ENCODE peak calls at places on chromosomes 3 and 15, in nine cellular contexts. E is heart right ventricle; U is mucosa of descending colon; V is body of pancreas; W is heart left ventricle; L is breast epithelium; H is fibroblast of lung; N is GM23338; Y is CD8-positive, alpha-beta T cell. P is an unnamed sample.

GRCh38 chr15:41942886-41943285 is 29.5 kb downstream of the EHD4 start:
- DNase-seq in E (no peak), U (no peak), V (no peak), W (no peak), L (no peak), H (no peak), N (no peak), Y (no peak), P (no peak)

GRCh38 chr3:52268036-52268435 is 10.4 kb downstream of the WDR82 start:
- DNase-seq in E (no peak), U (peak), V (no peak), W (no peak), L (no peak), H (no peak), N (no peak), Y (peak), P (no peak)

GRCh38 chr3:143383433-143383832 is 263.9 kb downstream of the CHST2 start:
- DNase-seq in E (no peak), U (no peak), V (no peak), W (no peak), L (no peak), H (no peak), N (no peak), Y (no peak), P (no peak)

GRCh38 chr3:181719298-181719859 is 7.7 kb downstream of the SOX2 start:
- DNase-seq in E (no peak), U (no peak), V (no peak), W (no peak), L (no peak), H (no peak), N (no peak), Y (no peak), P (no peak)

GRCh38 chr3:104879919-104880318 is 486.8 kb upstream of the ALCAM start:
- DNase-seq in E (peak), U (no peak), V (no peak), W (no peak), L (no peak), H (peak), N (no peak), Y (no peak), P (no peak)

GRCh38 chr3:143736651-143737050 is 111.6 kb downstream of the SLC9A9 start:
- DNase-seq in E (no peak), U (no peak), V (no peak), W (no peak), L (no peak), H (peak), N (no peak), Y (no peak), P (no peak)

GRCh38 chr3:36192901-36193300 is 187.4 kb upstream of the STAC start:
- DNase-seq in E (no peak), U (no peak), V (no peak), W (no peak), L (no peak), H (no peak), N (no peak), Y (no peak), P (no peak)

GRCh38 chr3:100710355-100711198 is 1.3 kb downstream of the TFG start:
- DNase-seq in E (peak), U (peak), V (peak), W (no peak), L (no peak), H (peak), N (peak), Y (peak), P (no peak)

GRCh38 chr3:170387952-170388351 is 30.4 kb downstream of the SKIL start:
- DNase-seq in E (no peak), U (no peak), V (no peak), W (no peak), L (no peak), H (peak), N (no peak), Y (no peak), P (no peak)

GRCh38 chr15:77966540-77967290 is 110.8 kb downstream of the TBC1D2B start:
- DNase-seq in E (peak), U (peak), V (no peak), W (no peak), L (no peak), H (peak), N (peak), Y (peak), P (no peak)

GRCh38 chr3:40317061-40317676 is 7.7 kb downstream of the EIF1B start:
- DNase-seq in E (peak), U (no peak), V (peak), W (no peak), L (no peak), H (peak), N (peak), Y (peak), P (no peak)

GRCh38 chr15:92711457-92711831 is 55.9 kb upstream of the FAM174B start:
- DNase-seq in E (no peak), U (no peak), V (no peak), W (no peak), L (no peak), H (no peak), N (peak), Y (no peak), P (no peak)

GRCh38 chr3:37892917-37893595 is 31.4 kb downstream of the CTDSPL start:
- DNase-seq in E (peak), U (peak), V (peak), W (peak), L (no peak), H (peak), N (no peak), Y (no peak), P (no peak)

GRCh38 chr15:63466378-63467192 is 37.8 kb upstream of the USP3 start:
- DNase-seq in E (peak), U (peak), V (peak), W (no peak), L (no peak), H (peak), N (peak), Y (peak), P (no peak)

GRCh38 chr3:161420746-161421145 is 49.4 kb upstream of the SPTSSB start:
- DNase-seq in E (no peak), U (no peak), V (peak), W (no peak), L (no peak), H (no peak), N (peak), Y (no peak), P (no peak)

GRCh38 chr3:142447308-142447851 is 457 bp downstream of the XRN1 start:
- DNase-seq in E (peak), U (peak), V (peak), W (peak), L (no peak), H (peak), N (peak), Y (peak), P (no peak)

GRCh38 chr15:60937278-60937677 is 291.8 kb downstream of the RORA start:
- DNase-seq in E (no peak), U (no peak), V (no peak), W (no peak), L (no peak), H (no peak), N (no peak), Y (no peak), P (no peak)

GRCh38 chr3:107661447-107662108 is 138.8 kb downstream of the BBX start:
- DNase-seq in E (no peak), U (no peak), V (no peak), W (no peak), L (no peak), H (no peak), N (no peak), Y (no peak), P (no peak)

GRCh38 chr15:93865610-93866009 is 365.8 kb upstream of the MCTP2 start:
- DNase-seq in E (peak), U (no peak), V (no peak), W (no peak), L (no peak), H (no peak), N (no peak), Y (no peak), P (no peak)

GRCh38 chr3:51975857-51976549 is 1.1 kb downstream of the ABHD14A start:
- DNase-seq in E (peak), U (peak), V (peak), W (peak), L (peak), H (peak), N (peak), Y (peak), P (peak)

GRCh38 chr3:197456271-197457091 is 99.3 kb downstream of the BDH1 start:
- DNase-seq in E (peak), U (peak), V (peak), W (peak), L (peak), H (peak), N (peak), Y (peak), P (peak)

GRCh38 chr3:20125289-20125688 is 60.7 kb downstream of the SGO1 start:
- DNase-seq in E (no peak), U (no peak), V (no peak), W (no peak), L (no peak), H (no peak), N (no peak), Y (no peak), P (no peak)

GRCh38 chr15:60703196-60703933 is 224.4 kb upstream of the ICE2 start:
- DNase-seq in E (no peak), U (no peak), V (peak), W (no peak), L (no peak), H (no peak), N (no peak), Y (no peak), P (no peak)

GRCh38 chr3:41198526-41198925 is 779 bp upstream of the CTNNB1 start:
- DNase-seq in E (peak), U (peak), V (peak), W (peak), L (peak), H (no peak), N (no peak), Y (no peak), P (no peak)

GRCh38 chr3:159828542-159828943 is 160.1 kb upstream of the IL12A start:
- DNase-seq in E (no peak), U (no peak), V (no peak), W (no peak), L (no peak), H (peak), N (peak), Y (no peak), P (no peak)

GRCh38 chr3:43735618-43736017 is 44.9 kb downstream of the ABHD5 start:
- DNase-seq in E (no peak), U (no peak), V (no peak), W (no peak), L (no peak), H (no peak), N (no peak), Y (no peak), P (no peak)

GRCh38 chr15:25759421-25759820 is 103.7 kb downstream of the ATP10A start:
- DNase-seq in E (no peak), U (no peak), V (no peak), W (no peak), L (no peak), H (no peak), N (no peak), Y (no peak), P (no peak)

GRCh38 chr15:75809986-75810750 is 33.1 kb upstream of the UBE2Q2 start:
- DNase-seq in E (no peak), U (peak), V (peak), W (no peak), L (no peak), H (peak), N (peak), Y (no peak), P (no peak)

GRCh38 chr3:74445541-74445940 is 168.9 kb downstream of the CNTN3 start:
- DNase-seq in E (no peak), U (no peak), V (no peak), W (no peak), L (no peak), H (no peak), N (no peak), Y (no peak), P (peak)

GRCh38 chr15:99427668-99428361 is 138.0 kb upstream of the MEF2A start:
- DNase-seq in E (no peak), U (no peak), V (peak), W (peak), L (peak), H (no peak), N (no peak), Y (no peak), P (no peak)

GRCh38 chr3:79351693-79352092 is 416.1 kb downstream of the ROBO1 start:
- DNase-seq in E (no peak), U (no peak), V (no peak), W (no peak), L (no peak), H (no peak), N (no peak), Y (no peak), P (no peak)

GRCh38 chr3:33144433-33144832 is 30.6 kb downstream of the CRTAP start:
- DNase-seq in E (no peak), U (no peak), V (no peak), W (no peak), L (no peak), H (no peak), N (peak), Y (peak), P (no peak)

GRCh38 chr15:66569461-66570137 is 3.8 kb upstream of the LCTL start:
- DNase-seq in E (no peak), U (no peak), V (no peak), W (no peak), L (no peak), H (no peak), N (no peak), Y (no peak), P (no peak)

GRCh38 chr3:99960941-99961340 is 143.3 kb downstream of the CMSS1 start:
- DNase-seq in E (no peak), U (no peak), V (no peak), W (no peak), L (no peak), H (peak), N (no peak), Y (no peak), P (no peak)

GRCh38 chr3:120450914-120451669 is at the start of gene FSTL1:
- DNase-seq in E (peak), U (peak), V (peak), W (peak), L (peak), H (peak), N (peak), Y (no peak), P (no peak)

GRCh38 chr15:42203891-42204290 is 4.2 kb downstream of the VPS39 start:
- DNase-seq in E (no peak), U (no peak), V (no peak), W (no peak), L (no peak), H (no peak), N (no peak), Y (no peak), P (peak)

GRCh38 chr3:69869643-69870042 is 129.9 kb upstream of the SAMMSON start:
- DNase-seq in E (no peak), U (no peak), V (no peak), W (no peak), L (no peak), H (peak), N (no peak), Y (no peak), P (no peak)

GRCh38 chr3:67610458-67610857 is 44.0 kb downstream of the SUCLG2 start:
- DNase-seq in E (no peak), U (no peak), V (no peak), W (no peak), L (no peak), H (peak), N (no peak), Y (no peak), P (no peak)

GRCh38 chr15:101067660-101068522 is 148.7 kb downstream of the LRRK1 start:
- DNase-seq in E (no peak), U (peak), V (no peak), W (no peak), L (no peak), H (no peak), N (no peak), Y (no peak), P (no peak)

GRCh38 chr15:40562691-40563090 is 2.2 kb downstream of the CCDC32 start:
- DNase-seq in E (no peak), U (no peak), V (no peak), W (no peak), L (no peak), H (no peak), N (no peak), Y (no peak), P (no peak)

GRCh38 chr15:40564591-40565332 is at the start of gene CCDC32:
- DNase-seq in E (peak), U (peak), V (peak), W (peak), L (peak), H (peak), N (peak), Y (peak), P (peak)

GRCh38 chr15:40569139-40569953 is at the start of gene RPUSD2:
- DNase-seq in E (peak), U (peak), V (peak), W (peak), L (peak), H (peak), N (peak), Y (peak), P (peak)

GRCh38 chr15:40567111-40567510 is 2.0 kb upstream of the RPUSD2 start:
- DNase-seq in E (no peak), U (no peak), V (no peak), W (no peak), L (no peak), H (no peak), N (peak), Y (no peak), P (no peak)

DNA sequence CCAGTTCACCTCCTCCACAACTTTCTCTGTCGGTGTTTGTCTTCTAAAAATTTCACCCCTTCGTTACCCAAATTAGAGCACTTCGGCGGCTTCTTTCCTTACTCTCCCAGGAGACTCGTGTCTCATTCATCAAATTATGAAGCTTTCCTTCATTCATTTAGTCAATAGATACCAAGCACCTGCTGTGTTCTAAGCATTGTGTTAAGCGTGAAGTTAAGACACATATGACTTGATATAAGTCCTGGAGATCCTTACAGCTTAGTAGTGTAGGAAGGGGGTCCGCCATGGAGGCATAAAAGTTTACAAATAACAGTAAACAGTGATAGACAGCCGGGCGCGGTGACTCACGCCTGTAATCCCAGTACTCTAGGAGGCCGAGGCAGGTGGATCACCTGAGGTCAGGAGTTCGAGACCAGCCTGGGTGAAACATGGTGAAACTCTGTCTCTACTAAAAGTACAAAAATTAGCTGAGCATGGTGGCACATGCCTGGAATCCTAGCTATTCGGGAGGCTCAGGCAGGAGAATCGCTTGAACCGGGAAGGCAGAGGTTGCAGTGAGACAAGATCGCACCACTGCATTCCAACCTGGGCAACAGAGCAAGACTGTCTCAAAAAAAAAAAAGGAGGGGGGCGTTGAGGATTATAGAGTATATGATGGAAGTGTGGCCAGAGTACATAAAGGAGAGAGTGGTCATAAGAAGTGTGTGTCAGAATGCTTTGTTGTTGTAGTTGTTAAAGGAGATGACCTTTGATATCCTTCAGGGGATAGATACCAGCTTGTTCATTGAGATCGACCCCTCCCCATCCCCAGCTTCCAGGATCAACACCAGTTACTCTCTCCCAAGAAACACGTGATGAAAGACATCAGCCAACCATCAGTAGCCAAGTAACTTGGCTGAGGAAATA is 744 bp upstream of the CCDC32 start:
- DNase-seq in E (no peak), U (no peak), V (no peak), W (no peak), L (no peak), H (no peak), N (no peak), Y (no peak), P (no peak)
- H3K4me3 ChIP-seq in E (peak), U (peak), V (no peak), W (peak), L (peak), H (peak), N (peak), Y (peak), P (peak)

GRCh38 chr3:194936659-194937058 is 251.0 kb downstream of the FAM43A start:
- DNase-seq in E (no peak), U (no peak), V (no peak), W (no peak), L (no peak), H (no peak), N (no peak), Y (no peak), P (no peak)
- TF ChIP-seq CTCF in E (no peak), U (no peak), V (no peak), W (no peak), L (no peak), H (no peak), N (no peak), Y (no peak), P (no peak)

GRCh38 chr3:189233225-189233858 is 61.6 kb downstream of the TPRG1 start:
- DNase-seq in E (peak), U (peak), V (peak), W (no peak), L (peak), H (peak), N (peak), Y (peak), P (peak)
- H3K4me3 ChIP-seq in E (no peak), U (no peak), V (no peak), W (no peak), L (no peak), H (no peak), N (no peak), Y (no peak), P (no peak)

DNA sequence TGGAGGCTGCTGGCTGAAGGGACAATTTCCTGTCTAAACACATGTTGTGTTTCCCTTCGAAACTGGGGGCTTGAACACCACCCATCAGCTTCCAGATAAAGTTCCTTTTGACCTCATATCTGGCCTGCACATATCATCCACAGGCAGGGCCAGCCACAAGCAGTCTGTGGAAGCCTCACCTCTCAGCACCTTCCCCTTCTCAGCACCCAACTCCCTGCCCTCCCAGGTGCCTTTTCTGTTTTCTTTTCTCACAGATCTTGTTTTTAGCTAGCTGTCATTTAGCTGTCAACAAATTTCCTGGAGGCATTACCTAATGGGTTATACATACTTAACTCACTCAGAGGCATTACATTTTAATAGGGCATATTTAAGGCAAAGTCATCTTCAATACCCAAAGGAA is 93.9 kb downstream of the SEMA6D start:
- DNase-seq in E (no peak), U (no peak), V (peak), W (no peak), L (no peak), H (no peak), N (no peak), Y (no peak), P (no peak)
- TF ChIP-seq CTCF in E (no peak), U (no peak), V (no peak), W (no peak), L (no peak), H (no peak), N (no peak), Y (no peak), P (no peak)

GRCh38 chr3:132033471-132033870 is 1.3 kb downstream of the CPNE4 start:
- DNase-seq in E (no peak), U (no peak), V (no peak), W (no peak), L (no peak), H (no peak), N (peak), Y (no peak), P (no peak)
- H3K4me3 ChIP-seq in E (no peak), U (no peak), V (no peak), W (no peak), L (no peak), H (no peak), N (peak), Y (no peak), P (no peak)

GRCh38 chr3:127373701-127374625 is 86.1 kb upstream of the PRR20G start:
- DNase-seq in E (no peak), U (peak), V (no peak), W (no peak), L (no peak), H (no peak), N (peak), Y (no peak), P (no peak)
- TF ChIP-seq CTCF in E (no peak), U (no peak), V (no peak), W (peak), L (no peak), H (peak), N (peak), Y (no peak), P (peak)

GRCh38 chr3:152703245-152703900 is 131.6 kb upstream of the P2RY1 start:
- DNase-seq in E (no peak), U (no peak), V (no peak), W (no peak), L (no peak), H (no peak), N (no peak), Y (no peak), P (no peak)

GRCh38 chr3:152709659-152710058 is 125.3 kb upstream of the P2RY1 start:
- DNase-seq in E (no peak), U (no peak), V (no peak), W (no peak), L (no peak), H (no peak), N (no peak), Y (no peak), P (no peak)

DNA sequence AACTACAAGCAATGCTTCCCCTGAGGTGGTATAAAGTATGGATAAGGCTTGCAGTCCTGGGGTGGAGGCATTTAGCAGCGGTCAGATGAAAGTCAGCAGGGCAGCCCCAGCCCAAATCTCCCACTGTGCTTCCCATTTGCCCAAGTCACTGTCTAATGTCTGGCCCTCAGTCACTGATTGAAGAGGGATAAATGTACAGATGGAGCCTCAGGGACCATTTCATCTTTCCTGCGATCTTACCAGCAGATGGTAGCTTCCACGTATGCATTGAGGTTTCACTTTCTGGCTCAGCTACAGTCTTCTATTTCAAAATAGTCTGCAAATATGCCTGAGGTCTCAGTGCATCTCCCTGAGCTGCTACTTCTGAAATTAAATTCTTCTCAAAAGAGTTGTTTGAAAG is 127.6 kb upstream of the P2RY1 start:
- DNase-seq in E (no peak), U (no peak), V (no peak), W (no peak), L (no peak), H (peak), N (no peak), Y (no peak), P (no peak)
- H3K4me3 ChIP-seq in E (no peak), U (no peak), V (no peak), W (no peak), L (no peak), H (no peak), N (no peak), Y (no peak), P (no peak)